ENCODE peak calls at places on chromosomes 13 and 19, in five cellular contexts. One of them, this sample, is unnamed.

GRCh38 chr19:55857149-55857548 is 20.8 kb downstream of the NLRP4 start:
- DNase-seq in upper lobe of left lung: no peak
- DNase-seq in dorsolateral prefrontal cortex: no peak
- DNase-seq in heart left ventricle: no peak
- DNase-seq in thoracic aorta: no peak
- DNase-seq in this sample: no peak

GRCh38 chr19:6103217-6103644 is 7.1 kb downstream of the RFX2 start:
- DNase-seq in dorsolateral prefrontal cortex: peak; percentile 84
- DNase-seq in upper lobe of left lung: no peak
- DNase-seq in thoracic aorta: peak; percentile 84
- DNase-seq in heart left ventricle: peak; percentile 74
- DNase-seq in this sample: peak; percentile 56

GRCh38 chr13:20093946-20094345 is 66.9 kb downstream of the GJA3 start:
- DNase-seq in heart left ventricle: no peak
- DNase-seq in thoracic aorta: no peak
- DNase-seq in upper lobe of left lung: no peak
- DNase-seq in dorsolateral prefrontal cortex: no peak
- DNase-seq in this sample: no peak

GRCh38 chr13:91778123-91778522 is 379.7 kb downstream of the GPC5 start:
- DNase-seq in thoracic aorta: no peak
- DNase-seq in dorsolateral prefrontal cortex: no peak
- DNase-seq in heart left ventricle: no peak
- DNase-seq in upper lobe of left lung: no peak
- DNase-seq in this sample: no peak

GRCh38 chr19:14530005-14530348 is 583 bp downstream of the TECR start:
- DNase-seq in upper lobe of left lung: no peak
- DNase-seq in dorsolateral prefrontal cortex: no peak
- DNase-seq in thoracic aorta: no peak
- DNase-seq in heart left ventricle: no peak
- DNase-seq in this sample: no peak

GRCh38 chr13:19818223-19818842 is 35.6 kb upstream of the PSPC1 start:
- DNase-seq in dorsolateral prefrontal cortex: no peak
- DNase-seq in heart left ventricle: no peak
- DNase-seq in upper lobe of left lung: peak; percentile 96
- DNase-seq in thoracic aorta: no peak
- DNase-seq in this sample: no peak

GRCh38 chr13:111267205-111267604 is 53.2 kb upstream of the TEX29 start:
- DNase-seq in heart left ventricle: no peak
- DNase-seq in upper lobe of left lung: no peak
- DNase-seq in thoracic aorta: no peak
- DNase-seq in dorsolateral prefrontal cortex: no peak
- DNase-seq in this sample: no peak

GRCh38 chr13:75395056-75395455 is 86.9 kb downstream of the TBC1D4 start:
- DNase-seq in heart left ventricle: no peak
- DNase-seq in dorsolateral prefrontal cortex: no peak
- DNase-seq in upper lobe of left lung: no peak
- DNase-seq in thoracic aorta: no peak
- DNase-seq in this sample: no peak

GRCh38 chr19:24177686-24178085 is 90.7 kb downstream of the ZNF254 start:
- DNase-seq in heart left ventricle: no peak
- DNase-seq in thoracic aorta: no peak
- DNase-seq in dorsolateral prefrontal cortex: no peak
- DNase-seq in upper lobe of left lung: peak; percentile 63
- DNase-seq in this sample: no peak

GRCh38 chr19:2429917-2430570 is 2.7 kb upstream of the TIMM13 start:
- DNase-seq in thoracic aorta: no peak
- DNase-seq in dorsolateral prefrontal cortex: no peak
- DNase-seq in upper lobe of left lung: peak; percentile 78
- DNase-seq in heart left ventricle: no peak
- DNase-seq in this sample: no peak

GRCh38 chr19:36672368-36672767 is 5.7 kb upstream of the ZNF461 start:
- DNase-seq in thoracic aorta: no peak
- DNase-seq in dorsolateral prefrontal cortex: no peak
- DNase-seq in upper lobe of left lung: no peak
- DNase-seq in heart left ventricle: peak; percentile 27
- DNase-seq in this sample: no peak

GRCh38 chr19:7989071-7989575 is 16.3 kb downstream of the ELAVL1 start:
- DNase-seq in upper lobe of left lung: peak; percentile 78
- DNase-seq in dorsolateral prefrontal cortex: no peak
- DNase-seq in thoracic aorta: no peak
- DNase-seq in heart left ventricle: no peak
- DNase-seq in this sample: no peak

GRCh38 chr19:28575816-28576215 is 637.1 kb downstream of the UQCRFS1 start:
- DNase-seq in upper lobe of left lung: no peak
- DNase-seq in dorsolateral prefrontal cortex: no peak
- DNase-seq in heart left ventricle: no peak
- DNase-seq in thoracic aorta: no peak
- DNase-seq in this sample: no peak

GRCh38 chr13:73133536-73133935 is 74.7 kb downstream of the KLF5 start:
- DNase-seq in upper lobe of left lung: no peak
- DNase-seq in heart left ventricle: no peak
- DNase-seq in thoracic aorta: no peak
- DNase-seq in dorsolateral prefrontal cortex: no peak
- DNase-seq in this sample: no peak

GRCh38 chr19:58476498-58477015 is 405 bp downstream of the ZNF446 start:
- DNase-seq in dorsolateral prefrontal cortex: no peak
- DNase-seq in heart left ventricle: no peak
- DNase-seq in thoracic aorta: peak; percentile 36
- DNase-seq in upper lobe of left lung: no peak
- DNase-seq in this sample: no peak

GRCh38 chr19:57961785-57962184 is 12.5 kb downstream of the C19orf18 start:
- DNase-seq in upper lobe of left lung: no peak
- DNase-seq in dorsolateral prefrontal cortex: no peak
- DNase-seq in heart left ventricle: no peak
- DNase-seq in thoracic aorta: no peak
- DNase-seq in this sample: no peak

GRCh38 chr13:27076411-27076810 is 95.2 kb downstream of the USP12 start:
- DNase-seq in dorsolateral prefrontal cortex: no peak
- DNase-seq in thoracic aorta: no peak
- DNase-seq in upper lobe of left lung: no peak
- DNase-seq in heart left ventricle: no peak
- DNase-seq in this sample: no peak

GRCh38 chr19:31784631-31785237 is 435.5 kb upstream of the TSHZ3 start:
- DNase-seq in upper lobe of left lung: no peak
- DNase-seq in dorsolateral prefrontal cortex: no peak
- DNase-seq in thoracic aorta: no peak
- DNase-seq in heart left ventricle: no peak
- DNase-seq in this sample: no peak

GRCh38 chr13:47976325-47976724 is 24.7 kb downstream of the SUCLA2 start:
- DNase-seq in thoracic aorta: no peak
- DNase-seq in heart left ventricle: no peak
- DNase-seq in upper lobe of left lung: no peak
- DNase-seq in dorsolateral prefrontal cortex: no peak
- DNase-seq in this sample: no peak

GRCh38 chr13:52999093-52999696 is 29.4 kb upstream of the OLFM4 start:
- DNase-seq in upper lobe of left lung: no peak
- DNase-seq in heart left ventricle: no peak
- DNase-seq in thoracic aorta: no peak
- DNase-seq in dorsolateral prefrontal cortex: no peak
- DNase-seq in this sample: no peak

GRCh38 chr19:3606174-3606689 is 443 bp downstream of the TBXA2R start:
- DNase-seq in heart left ventricle: no peak
- DNase-seq in dorsolateral prefrontal cortex: no peak
- DNase-seq in thoracic aorta: no peak
- DNase-seq in upper lobe of left lung: peak; percentile 88
- DNase-seq in this sample: no peak

GRCh38 chr13:97256343-97256783 is 34.2 kb downstream of the MBNL2 start:
- DNase-seq in thoracic aorta: no peak
- DNase-seq in dorsolateral prefrontal cortex: no peak
- DNase-seq in heart left ventricle: no peak
- DNase-seq in upper lobe of left lung: no peak
- DNase-seq in this sample: peak; percentile 74

GRCh38 chr19:12984143-12984627 is 11.1 kb upstream of the NFIX start:
- DNase-seq in upper lobe of left lung: no peak
- DNase-seq in dorsolateral prefrontal cortex: no peak
- DNase-seq in thoracic aorta: no peak
- DNase-seq in heart left ventricle: no peak
- DNase-seq in this sample: no peak

GRCh38 chr19:12986726-12987125 is 8.5 kb upstream of the NFIX start:
- DNase-seq in thoracic aorta: no peak
- DNase-seq in heart left ventricle: no peak
- DNase-seq in dorsolateral prefrontal cortex: no peak
- DNase-seq in upper lobe of left lung: no peak
- DNase-seq in this sample: no peak

GRCh38 chr19:12984683-12985048 is 10.6 kb upstream of the NFIX start:
- DNase-seq in heart left ventricle: no peak
- DNase-seq in thoracic aorta: no peak
- DNase-seq in upper lobe of left lung: no peak
- DNase-seq in dorsolateral prefrontal cortex: no peak
- DNase-seq in this sample: no peak

GRCh38 chr19:12983561-12984142 is 11.6 kb upstream of the NFIX start:
- DNase-seq in upper lobe of left lung: peak; percentile 98
- DNase-seq in dorsolateral prefrontal cortex: peak; percentile 84
- DNase-seq in thoracic aorta: no peak
- DNase-seq in heart left ventricle: peak; percentile 83
- DNase-seq in this sample: peak; percentile 30

DNA sequence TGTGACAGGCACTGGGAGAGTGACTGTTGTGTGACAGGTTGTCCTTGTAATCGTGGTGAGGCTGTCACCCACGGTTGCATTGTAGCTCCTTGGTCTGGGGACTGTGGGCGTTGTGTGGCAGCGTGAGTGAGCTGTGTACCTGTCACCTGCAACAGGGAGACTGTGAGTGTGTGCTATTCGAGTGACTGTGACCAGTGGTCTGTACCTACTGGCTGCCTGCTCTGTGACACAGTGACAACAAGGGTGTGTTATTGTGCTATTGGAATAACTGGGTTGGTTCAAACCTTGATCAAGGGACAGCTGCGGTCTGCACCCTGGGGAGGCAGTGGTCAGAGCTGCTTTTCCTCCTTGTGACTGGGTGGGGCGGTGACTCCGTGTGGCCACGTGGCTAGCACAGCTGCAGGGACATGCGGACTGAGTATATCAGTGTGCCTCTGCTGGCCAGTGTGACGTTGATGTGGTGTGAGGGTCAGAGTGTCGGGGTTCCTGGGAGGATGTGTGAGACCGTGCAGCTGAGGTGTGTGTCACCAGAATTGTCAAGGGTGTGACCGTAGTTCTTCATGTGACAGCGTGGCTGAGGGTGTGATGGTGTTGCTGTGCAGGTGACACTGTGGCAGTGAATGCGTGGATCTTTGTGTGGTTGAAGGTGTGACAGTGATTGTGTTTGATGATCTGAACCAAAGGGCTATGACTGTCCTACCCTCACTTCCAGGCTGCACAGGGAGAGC is 10.1 kb upstream of the NFIX start:
- DNase-seq in dorsolateral prefrontal cortex: peak; percentile 32
- DNase-seq in upper lobe of left lung: peak; percentile 67
- DNase-seq in thoracic aorta: no peak
- DNase-seq in heart left ventricle: peak; percentile 68
- DNase-seq in this sample: no peak
- TF ChIP-seq CTCF in dorsolateral prefrontal cortex: no peak
- TF ChIP-seq CTCF in upper lobe of left lung: no peak
- TF ChIP-seq CTCF in thoracic aorta: no peak
- TF ChIP-seq CTCF in heart left ventricle: no peak
- TF ChIP-seq CTCF in this sample: no peak

DNA sequence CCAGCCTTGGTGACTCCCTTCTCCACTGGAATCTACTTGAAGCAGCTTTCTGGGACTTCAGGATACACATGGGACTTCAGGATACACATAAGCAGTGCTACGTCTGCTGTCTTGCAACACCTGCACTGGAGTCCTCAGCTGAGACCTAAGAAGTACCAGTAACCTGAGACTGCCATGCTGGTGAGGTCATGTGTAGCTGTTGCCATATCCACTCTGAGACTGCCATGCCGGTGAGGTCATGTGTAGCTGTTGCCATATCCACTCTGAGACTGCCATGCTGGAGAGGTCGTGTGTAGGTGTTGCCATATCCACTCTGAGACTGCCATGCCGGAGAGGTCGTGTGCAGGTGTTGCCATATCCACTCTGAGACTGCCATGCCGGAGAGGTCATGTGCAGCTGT is 937.9 kb downstream of the EFNB2 start:
- DNase-seq in upper lobe of left lung: no peak
- DNase-seq in dorsolateral prefrontal cortex: no peak
- DNase-seq in thoracic aorta: no peak
- DNase-seq in heart left ventricle: no peak
- DNase-seq in this sample: no peak
- H3K27ac ChIP-seq in upper lobe of left lung: no peak overlapping the region
- H3K27ac ChIP-seq in dorsolateral prefrontal cortex: no peak overlapping the region
- H3K27ac ChIP-seq in thoracic aorta: no peak overlapping the region
- H3K27ac ChIP-seq in heart left ventricle: no peak overlapping the region
- H3K27ac ChIP-seq in this sample: no peak overlapping the region

GRCh38 chr13:24252136-24252535 is 57.2 kb upstream of the C1QTNF9 start:
- DNase-seq in thoracic aorta: no peak
- DNase-seq in upper lobe of left lung: no peak
- DNase-seq in dorsolateral prefrontal cortex: no peak
- DNase-seq in heart left ventricle: no peak
- DNase-seq in this sample: no peak
- H3K4me3 ChIP-seq in thoracic aorta: peak overlapping the region; percentile 23
- H3K4me3 ChIP-seq in upper lobe of left lung: peak overlapping the region; percentile 30
- H3K4me3 ChIP-seq in dorsolateral prefrontal cortex: no peak overlapping the region
- H3K4me3 ChIP-seq in heart left ventricle: no peak overlapping the region
- H3K4me3 ChIP-seq in this sample: no peak overlapping the region

GRCh38 chr19:634975-635652 is 1.8 kb upstream of the POLRMT start:
- DNase-seq in thoracic aorta: no peak
- DNase-seq in heart left ventricle: no peak
- DNase-seq in dorsolateral prefrontal cortex: no peak
- DNase-seq in upper lobe of left lung: peak; percentile 68
- DNase-seq in this sample: no peak

GRCh38 chr19:633786-634639 is 676 bp upstream of the POLRMT start:
- DNase-seq in upper lobe of left lung: peak; percentile 58
- DNase-seq in heart left ventricle: no peak
- DNase-seq in dorsolateral prefrontal cortex: no peak
- DNase-seq in thoracic aorta: no peak
- DNase-seq in this sample: no peak

GRCh38 chr19:629961-630714 is 3.2 kb downstream of the POLRMT start:
- DNase-seq in heart left ventricle: no peak
- DNase-seq in dorsolateral prefrontal cortex: peak; percentile 34
- DNase-seq in upper lobe of left lung: peak; percentile 73
- DNase-seq in thoracic aorta: no peak
- DNase-seq in this sample: no peak

GRCh38 chr19:632228-633067 is 889 bp downstream of the POLRMT start:
- DNase-seq in upper lobe of left lung: peak; percentile 90
- DNase-seq in dorsolateral prefrontal cortex: no peak
- DNase-seq in thoracic aorta: no peak
- DNase-seq in heart left ventricle: no peak
- DNase-seq in this sample: no peak

DNA sequence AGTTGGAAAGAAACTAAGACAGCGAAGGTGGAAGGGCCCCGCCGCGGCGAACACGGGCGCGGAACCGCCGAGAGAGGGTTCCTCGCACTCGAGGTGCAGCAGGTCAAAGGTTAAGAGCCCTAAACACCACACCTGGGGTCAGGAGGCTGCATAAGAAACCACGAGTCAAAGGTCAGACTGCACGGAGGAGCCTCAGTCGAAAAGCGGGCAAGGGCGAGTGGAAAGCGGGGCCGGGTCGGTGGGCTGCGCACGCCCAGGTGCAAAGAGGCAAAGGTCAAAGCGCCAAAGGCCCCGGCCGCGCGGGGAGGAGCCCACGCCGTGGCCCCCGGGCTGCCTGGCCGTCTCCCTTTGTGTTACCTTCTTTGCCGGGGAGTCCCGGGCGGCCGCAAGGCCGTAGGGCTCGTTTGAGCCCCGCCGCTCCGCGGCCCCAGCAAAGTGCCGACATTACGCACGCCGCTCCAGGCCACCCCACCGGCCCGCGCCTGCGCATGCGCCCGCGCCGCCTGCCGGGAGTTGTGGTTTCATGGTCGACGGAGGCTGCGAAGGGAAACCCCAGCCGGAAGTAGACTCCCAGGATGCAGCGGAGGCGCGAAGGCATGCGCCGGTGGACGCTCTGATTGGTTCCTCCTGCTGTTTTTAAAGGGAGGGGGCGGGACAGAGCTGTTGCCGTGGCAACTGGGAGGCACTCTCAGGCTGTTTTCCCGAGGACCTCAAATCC is at the start of gene POLRMT:
- DNase-seq in thoracic aorta: peak; percentile 95
- DNase-seq in heart left ventricle: peak; percentile 98
- DNase-seq in dorsolateral prefrontal cortex: peak; percentile 96
- DNase-seq in upper lobe of left lung: peak; percentile 99
- DNase-seq in this sample: peak; percentile 96
- TF ChIP-seq CTCF in thoracic aorta: no peak
- TF ChIP-seq CTCF in heart left ventricle: no peak
- TF ChIP-seq CTCF in dorsolateral prefrontal cortex: no peak
- TF ChIP-seq CTCF in upper lobe of left lung: no peak
- TF ChIP-seq CTCF in this sample: no peak